ENCODE peak calls at places on chromosomes 16 and 17, in nine cellular contexts. One of them, this sample, is unnamed.

GRCh38 chr17:4519361-4519788 is 20.7 kb downstream of the SPNS2 start:
- DNase-seq in A549: no peak
- DNase-seq in sigmoid colon: peak; percentile 63
- DNase-seq in SK-N-SH: no peak
- DNase-seq in ovary: peak; percentile 53
- DNase-seq in GM12878: no peak
- DNase-seq in transverse colon: no peak
- DNase-seq in tibial nerve: no peak
- DNase-seq in K562: no peak
- DNase-seq in this sample: peak; percentile 89

GRCh38 chr17:55717898-55718735 is 4.5 kb downstream of the TMEM100 start:
- DNase-seq in A549: peak; percentile 39
- DNase-seq in sigmoid colon: peak; percentile 92
- DNase-seq in SK-N-SH: peak; percentile 54
- DNase-seq in ovary: peak; percentile 89
- DNase-seq in GM12878: no peak
- DNase-seq in transverse colon: peak; percentile 78
- DNase-seq in tibial nerve: peak; percentile 86
- DNase-seq in K562: peak; percentile 42
- DNase-seq in this sample: peak; percentile 81

GRCh38 chr17:4852504-4853075 is 19.4 kb downstream of the MINK1 start:
- DNase-seq in A549: no peak
- DNase-seq in sigmoid colon: no peak
- DNase-seq in SK-N-SH: peak; percentile 48
- DNase-seq in ovary: no peak
- DNase-seq in GM12878: no peak
- DNase-seq in transverse colon: no peak
- DNase-seq in tibial nerve: no peak
- DNase-seq in K562: peak; percentile 29
- DNase-seq in this sample: no peak

GRCh38 chr17:67855504-67856324 is 30.4 kb downstream of the BPTF start:
- DNase-seq in A549: no peak
- DNase-seq in sigmoid colon: no peak
- DNase-seq in SK-N-SH: no peak
- DNase-seq in ovary: no peak
- DNase-seq in GM12878: no peak
- DNase-seq in transverse colon: no peak
- DNase-seq in tibial nerve: no peak
- DNase-seq in K562: peak; percentile 12
- DNase-seq in this sample: no peak

GRCh38 chr16:3783516-3783915 is 66.2 kb upstream of the TRAP1 start:
- DNase-seq in A549: no peak
- DNase-seq in sigmoid colon: no peak
- DNase-seq in SK-N-SH: no peak
- DNase-seq in ovary: no peak
- DNase-seq in GM12878: no peak
- DNase-seq in transverse colon: no peak
- DNase-seq in tibial nerve: no peak
- DNase-seq in K562: no peak
- DNase-seq in this sample: no peak

GRCh38 chr16:49701867-49702494 is 153.9 kb downstream of the ZNF423 start:
- DNase-seq in A549: no peak
- DNase-seq in sigmoid colon: peak; percentile 88
- DNase-seq in SK-N-SH: no peak
- DNase-seq in ovary: peak; percentile 84
- DNase-seq in GM12878: no peak
- DNase-seq in transverse colon: peak; percentile 27
- DNase-seq in tibial nerve: peak; percentile 63
- DNase-seq in K562: no peak
- DNase-seq in this sample: no peak

GRCh38 chr16:71537643-71538042 is 11.4 kb downstream of the CHST4 start:
- DNase-seq in A549: peak; percentile 63
- DNase-seq in sigmoid colon: no peak
- DNase-seq in SK-N-SH: peak; percentile 36
- DNase-seq in ovary: no peak
- DNase-seq in GM12878: peak; percentile 21
- DNase-seq in transverse colon: peak; percentile 55
- DNase-seq in tibial nerve: no peak
- DNase-seq in K562: peak; percentile 55
- DNase-seq in this sample: no peak

GRCh38 chr17:39679521-39680192 is 8.2 kb downstream of the PGAP3 start:
- DNase-seq in A549: no peak
- DNase-seq in sigmoid colon: no peak
- DNase-seq in SK-N-SH: no peak
- DNase-seq in ovary: no peak
- DNase-seq in GM12878: no peak
- DNase-seq in transverse colon: no peak
- DNase-seq in tibial nerve: no peak
- DNase-seq in K562: no peak
- DNase-seq in this sample: peak; percentile 51

GRCh38 chr16:70253291-70254094 is 1.8 kb upstream of the EXOSC6 start:
- DNase-seq in A549: peak; percentile 56
- DNase-seq in sigmoid colon: no peak
- DNase-seq in SK-N-SH: peak; percentile 62
- DNase-seq in ovary: no peak
- DNase-seq in GM12878: no peak
- DNase-seq in transverse colon: peak; percentile 26
- DNase-seq in tibial nerve: no peak
- DNase-seq in K562: peak; percentile 33
- DNase-seq in this sample: no peak

GRCh38 chr17:602436-602835 is 112.2 kb downstream of the VPS53 start:
- DNase-seq in A549: no peak
- DNase-seq in sigmoid colon: no peak
- DNase-seq in SK-N-SH: no peak
- DNase-seq in ovary: no peak
- DNase-seq in GM12878: no peak
- DNase-seq in transverse colon: no peak
- DNase-seq in tibial nerve: no peak
- DNase-seq in K562: no peak
- DNase-seq in this sample: no peak

GRCh38 chr17:35917519-35918213 is 12.9 kb downstream of the RDM1 start:
- DNase-seq in A549: no peak
- DNase-seq in sigmoid colon: no peak
- DNase-seq in SK-N-SH: no peak
- DNase-seq in ovary: no peak
- DNase-seq in GM12878: no peak
- DNase-seq in transverse colon: no peak
- DNase-seq in tibial nerve: no peak
- DNase-seq in K562: peak; percentile 51
- DNase-seq in this sample: no peak

GRCh38 chr16:28136751-28137434 is 73.4 kb upstream of the GSG1L start:
- DNase-seq in A549: no peak
- DNase-seq in sigmoid colon: no peak
- DNase-seq in SK-N-SH: no peak
- DNase-seq in ovary: no peak
- DNase-seq in GM12878: no peak
- DNase-seq in transverse colon: no peak
- DNase-seq in tibial nerve: no peak
- DNase-seq in K562: no peak
- DNase-seq in this sample: no peak

GRCh38 chr16:85983606-85984005 is 84.6 kb downstream of the IRF8 start:
- DNase-seq in A549: no peak
- DNase-seq in sigmoid colon: peak; percentile 57
- DNase-seq in SK-N-SH: no peak
- DNase-seq in ovary: no peak
- DNase-seq in GM12878: no peak
- DNase-seq in transverse colon: no peak
- DNase-seq in tibial nerve: no peak
- DNase-seq in K562: no peak
- DNase-seq in this sample: no peak

GRCh38 chr16:84740596-84741071 is 40.8 kb downstream of the USP10 start:
- DNase-seq in A549: no peak
- DNase-seq in sigmoid colon: no peak
- DNase-seq in SK-N-SH: no peak
- DNase-seq in ovary: no peak
- DNase-seq in GM12878: no peak
- DNase-seq in transverse colon: no peak
- DNase-seq in tibial nerve: no peak
- DNase-seq in K562: no peak
- DNase-seq in this sample: no peak
- H3K4me1 ChIP-seq in A549: peaks cover 57% of the 10 kb centered on the region
- H3K4me1 ChIP-seq in sigmoid colon: peaks cover 63% of the 10 kb centered on the region
- H3K4me1 ChIP-seq in SK-N-SH: peaks cover 30% of the 10 kb centered on the region
- H3K4me1 ChIP-seq in ovary: peaks cover 7% of the 10 kb centered on the region
- H3K4me1 ChIP-seq in GM12878: peaks cover 14% of the 10 kb centered on the region
- H3K4me1 ChIP-seq in transverse colon: peaks cover 40% of the 10 kb centered on the region
- H3K4me1 ChIP-seq in tibial nerve: peaks cover 30% of the 10 kb centered on the region
- H3K4me1 ChIP-seq in K562: peaks cover 14% of the 10 kb centered on the region
- H3K4me1 ChIP-seq in this sample: peaks cover 84% of the 10 kb centered on the region

DNA sequence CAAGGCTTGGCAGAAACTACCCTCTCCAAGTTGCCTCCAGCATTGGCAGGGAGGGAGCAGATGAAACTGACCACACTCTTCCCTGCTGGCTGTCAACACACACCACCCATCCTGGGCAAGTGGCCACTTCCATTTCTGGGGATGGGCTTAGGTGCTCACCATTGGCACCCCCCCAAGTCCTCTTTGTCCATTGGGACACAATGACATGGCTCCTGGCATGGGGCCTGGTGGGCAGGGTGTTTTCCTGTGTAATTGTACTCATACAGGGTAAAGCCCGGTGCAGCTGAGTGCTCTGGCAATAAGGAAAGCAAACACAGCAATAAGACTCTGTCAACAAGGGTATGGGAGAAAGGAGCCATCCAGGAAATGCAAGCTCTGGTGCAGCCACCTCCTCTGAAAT is 22.6 kb downstream of the SCNN1B start:
- DNase-seq in A549: no peak
- DNase-seq in sigmoid colon: peak; percentile 73
- DNase-seq in SK-N-SH: no peak
- DNase-seq in ovary: no peak
- DNase-seq in GM12878: no peak
- DNase-seq in transverse colon: peak; percentile 94
- DNase-seq in tibial nerve: no peak
- DNase-seq in K562: no peak
- DNase-seq in this sample: peak; percentile 78
- TF ChIP-seq EP300 in A549: no peak
- TF ChIP-seq EP300 in sigmoid colon: no peak
- TF ChIP-seq EP300 in SK-N-SH: no peak
- TF ChIP-seq EP300 in ovary: no peak
- TF ChIP-seq EP300 in GM12878: no peak
- TF ChIP-seq EP300 in transverse colon: peak; percentile 20
- TF ChIP-seq EP300 in tibial nerve: no peak
- TF ChIP-seq EP300 in K562: no peak
- TF ChIP-seq EP300 in this sample: no peak

GRCh38 chr17:63153488-63153887 is 187.5 kb downstream of the TANC2 start:
- DNase-seq in A549: no peak
- DNase-seq in sigmoid colon: no peak
- DNase-seq in SK-N-SH: no peak
- DNase-seq in ovary: no peak
- DNase-seq in GM12878: no peak
- DNase-seq in transverse colon: no peak
- DNase-seq in tibial nerve: no peak
- DNase-seq in K562: no peak
- DNase-seq in this sample: no peak
- H3K4me3 ChIP-seq in A549: no peak overlapping the region
- H3K4me3 ChIP-seq in sigmoid colon: no peak overlapping the region
- H3K4me3 ChIP-seq in SK-N-SH: no peak overlapping the region
- H3K4me3 ChIP-seq in ovary: no peak overlapping the region
- H3K4me3 ChIP-seq in GM12878: no peak overlapping the region
- H3K4me3 ChIP-seq in transverse colon: no peak overlapping the region
- H3K4me3 ChIP-seq in tibial nerve: no peak overlapping the region
- H3K4me3 ChIP-seq in K562: no peak overlapping the region
- H3K4me3 ChIP-seq in this sample: no peak overlapping the region

GRCh38 chr17:16442594-16443389 is 27.4 kb downstream of the TRPV2 start:
- DNase-seq in A549: no peak
- DNase-seq in sigmoid colon: no peak
- DNase-seq in SK-N-SH: no peak
- DNase-seq in ovary: no peak
- DNase-seq in GM12878: no peak
- DNase-seq in transverse colon: no peak
- DNase-seq in tibial nerve: no peak
- DNase-seq in K562: no peak
- DNase-seq in this sample: no peak

GRCh38 chr17:16442141-16442540 is 26.8 kb downstream of the TRPV2 start:
- DNase-seq in A549: no peak
- DNase-seq in sigmoid colon: no peak
- DNase-seq in SK-N-SH: no peak
- DNase-seq in ovary: no peak
- DNase-seq in GM12878: no peak
- DNase-seq in transverse colon: no peak
- DNase-seq in tibial nerve: no peak
- DNase-seq in K562: no peak
- DNase-seq in this sample: no peak

GRCh38 chr17:16443390-16444257 is 28.3 kb downstream of the TRPV2 start:
- DNase-seq in A549: no peak
- DNase-seq in sigmoid colon: no peak
- DNase-seq in SK-N-SH: no peak
- DNase-seq in ovary: no peak
- DNase-seq in GM12878: no peak
- DNase-seq in transverse colon: no peak
- DNase-seq in tibial nerve: no peak
- DNase-seq in K562: no peak
- DNase-seq in this sample: no peak

GRCh38 chr17:16446338-16446983 is 31.1 kb downstream of the TRPV2 start:
- DNase-seq in A549: no peak
- DNase-seq in sigmoid colon: no peak
- DNase-seq in SK-N-SH: no peak
- DNase-seq in ovary: no peak
- DNase-seq in GM12878: no peak
- DNase-seq in transverse colon: no peak
- DNase-seq in tibial nerve: no peak
- DNase-seq in K562: no peak
- DNase-seq in this sample: no peak

DNA sequence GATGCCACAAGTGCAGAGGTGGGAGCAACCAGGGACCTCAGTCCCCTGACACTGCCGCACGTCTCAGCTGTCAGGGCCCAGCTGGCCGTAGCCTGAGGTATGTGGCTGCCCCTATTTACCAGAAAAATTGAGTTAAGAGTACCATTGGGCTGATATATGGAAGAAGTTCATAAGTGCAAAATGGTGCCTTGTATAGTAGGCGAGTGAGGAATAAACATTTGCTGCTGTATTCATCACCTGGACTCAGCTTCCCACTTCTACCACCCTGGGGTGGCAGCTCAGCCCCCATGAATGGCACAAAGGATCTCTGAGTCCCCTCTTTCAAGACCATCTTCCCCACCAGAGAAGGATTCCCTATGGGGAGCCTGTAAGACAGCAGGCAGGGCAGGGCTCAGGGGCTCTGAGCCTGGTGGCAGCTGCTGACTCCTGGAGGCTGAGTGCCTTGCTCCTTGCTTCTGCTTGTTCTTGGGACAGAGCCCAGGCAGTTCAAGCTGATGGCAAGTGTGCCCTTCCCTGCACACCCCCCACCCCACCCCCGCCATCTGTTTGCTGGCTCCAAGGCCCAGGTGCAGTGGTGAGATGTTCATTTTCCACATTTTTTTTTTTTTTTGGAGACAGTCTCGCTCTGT is 29.0 kb downstream of the TRPV2 start:
- DNase-seq in A549: no peak
- DNase-seq in sigmoid colon: no peak
- DNase-seq in SK-N-SH: no peak
- DNase-seq in ovary: no peak
- DNase-seq in GM12878: no peak
- DNase-seq in transverse colon: no peak
- DNase-seq in tibial nerve: no peak
- DNase-seq in K562: peak; percentile 39
- DNase-seq in this sample: peak; percentile 34
- H3K4me1 ChIP-seq in A549: peaks cover 48% of the 10 kb centered on the region
- H3K4me1 ChIP-seq in sigmoid colon: peaks cover 42% of the 10 kb centered on the region
- H3K4me1 ChIP-seq in SK-N-SH: peaks cover 30% of the 10 kb centered on the region
- H3K4me1 ChIP-seq in ovary: peaks cover 15% of the 10 kb centered on the region
- H3K4me1 ChIP-seq in GM12878: peaks cover 11% of the 10 kb centered on the region
- H3K4me1 ChIP-seq in transverse colon: peaks cover 34% of the 10 kb centered on the region
- H3K4me1 ChIP-seq in tibial nerve: peaks cover 22% of the 10 kb centered on the region
- H3K4me1 ChIP-seq in K562: peaks cover 26% of the 10 kb centered on the region
- H3K4me1 ChIP-seq in this sample: peaks cover 67% of the 10 kb centered on the region

This sample was measured in stomach.